ENCODE peak calls at places on chromosome 4, in ten cellular contexts. P is HFF-Myc, Q is Caco-2, X is cardiac fibroblast, U is fibroblast of the aortic adventitia, N is cardiac muscle cell, A is upper lobe of right lung, S is astrocyte of the cerebellum, V is tibial artery, I is mucosa of descending colon. O is an unnamed sample.

GRCh38 chr4:54587107-54587506 is 70.7 kb upstream of the KIT start:
- DNase-seq in P (no peak), Q (no peak), X (no peak), U (no peak), N (no peak), A (no peak), S (no peak), V (no peak), I (peak), O (no peak)

GRCh38 chr4:165096776-165097175 is 15.9 kb downstream of the TMEM192 start:
- DNase-seq in P (no peak), Q (peak), X (peak), U (peak), N (peak), A (no peak), S (no peak), V (no peak), I (no peak), O (peak)

GRCh38 chr4:3293410-3294391 is 880 bp downstream of the RGS12 start:
- DNase-seq in P (no peak), Q (no peak), X (no peak), U (no peak), N (no peak), A (peak), S (no peak), V (no peak), I (peak), O (peak)

GRCh38 chr4:152102184-152103000 is 341.6 kb upstream of the GATB start:
- DNase-seq in P (no peak), Q (peak), X (peak), U (peak), N (peak), A (no peak), S (peak), V (no peak), I (no peak), O (no peak)

GRCh38 chr4:102420563-102421221 is 75.4 kb upstream of the SLC39A8 start:
- DNase-seq in P (peak), Q (no peak), X (peak), U (peak), N (no peak), A (no peak), S (no peak), V (no peak), I (no peak), O (peak)

GRCh38 chr4:186844059-186844681 is 120.5 kb upstream of the FAT1 start:
- DNase-seq in P (no peak), Q (no peak), X (peak), U (peak), N (no peak), A (no peak), S (no peak), V (peak), I (peak), O (peak)

GRCh38 chr4:158572608-158573007 is 50.9 kb downstream of the RXFP1 start:
- DNase-seq in P (no peak), Q (no peak), X (no peak), U (no peak), N (no peak), A (no peak), S (no peak), V (no peak), I (no peak), O (no peak)

GRCh38 chr4:169795585-169795984 is 37.8 kb upstream of the HPF1 start:
- DNase-seq in P (no peak), Q (no peak), X (peak), U (peak), N (peak), A (no peak), S (peak), V (no peak), I (no peak), O (peak)

GRCh38 chr4:56786955-56787354 is 34.5 kb downstream of the SPINK2 start:
- DNase-seq in P (peak), Q (peak), X (peak), U (peak), N (no peak), A (peak), S (peak), V (no peak), I (peak), O (peak)

GRCh38 chr4:85477538-85477937 is 2.6 kb downstream of the ARHGAP24 start:
- DNase-seq in P (no peak), Q (no peak), X (peak), U (no peak), N (no peak), A (no peak), S (no peak), V (no peak), I (no peak), O (peak)

GRCh38 chr4:186900980-186901379 is 177.3 kb upstream of the FAT1 start:
- DNase-seq in P (no peak), Q (no peak), X (peak), U (no peak), N (no peak), A (no peak), S (no peak), V (no peak), I (no peak), O (no peak)

GRCh38 chr4:54585321-54586000 is 72.3 kb upstream of the KIT start:
- DNase-seq in P (no peak), Q (no peak), X (peak), U (peak), N (no peak), A (no peak), S (no peak), V (no peak), I (no peak), O (peak)

GRCh38 chr4:4269326-4269725 is 20.6 kb downstream of the LYAR start:
- DNase-seq in P (no peak), Q (no peak), X (no peak), U (no peak), N (no peak), A (no peak), S (no peak), V (no peak), I (no peak), O (no peak)

GRCh38 chr4:165537028-165537648 is 158.3 kb downstream of the CPE start:
- DNase-seq in P (peak), Q (peak), X (peak), U (peak), N (peak), A (no peak), S (peak), V (no peak), I (peak), O (peak)

GRCh38 chr4:142329304-142329703 is 516.8 kb downstream of the INPP4B start:
- DNase-seq in P (no peak), Q (no peak), X (no peak), U (no peak), N (no peak), A (no peak), S (no peak), V (no peak), I (no peak), O (no peak)

GRCh38 chr4:82797048-82797590 is 1.5 kb downstream of the SCD5 start:
- DNase-seq in P (no peak), Q (no peak), X (no peak), U (no peak), N (no peak), A (no peak), S (no peak), V (no peak), I (no peak), O (peak)

GRCh38 chr4:30962949-30963348 is 242.8 kb downstream of the PCDH7 start:
- DNase-seq in P (no peak), Q (no peak), X (no peak), U (peak), N (no peak), A (no peak), S (no peak), V (no peak), I (no peak), O (peak)

GRCh38 chr4:720111-720860 is 14.7 kb downstream of the PCGF3 start:
- DNase-seq in P (no peak), Q (no peak), X (no peak), U (no peak), N (no peak), A (no peak), S (no peak), V (no peak), I (no peak), O (no peak)

GRCh38 chr4:112889619-112890294 is 159.7 kb upstream of the ANK2 start:
- DNase-seq in P (no peak), Q (no peak), X (peak), U (peak), N (no peak), A (no peak), S (no peak), V (no peak), I (no peak), O (peak)

GRCh38 chr4:13546855-13547562 is 2.7 kb upstream of the NKX3-2 start:
- DNase-seq in P (no peak), Q (peak), X (no peak), U (no peak), N (no peak), A (no peak), S (no peak), V (no peak), I (peak), O (no peak)

GRCh38 chr4:169229571-169230028 is 41.2 kb downstream of the SH3RF1 start:
- DNase-seq in P (peak), Q (no peak), X (peak), U (peak), N (no peak), A (no peak), S (peak), V (no peak), I (no peak), O (peak)

GRCh38 chr4:76023381-76023780 is at the start of gene CXCL10:
- DNase-seq in P (no peak), Q (no peak), X (peak), U (peak), N (no peak), A (no peak), S (no peak), V (no peak), I (no peak), O (no peak)

GRCh38 chr4:6205973-6206372 is 5.6 kb upstream of the JAKMIP1 start:
- DNase-seq in P (no peak), Q (no peak), X (no peak), U (no peak), N (no peak), A (no peak), S (no peak), V (no peak), I (no peak), O (no peak)

DNA sequence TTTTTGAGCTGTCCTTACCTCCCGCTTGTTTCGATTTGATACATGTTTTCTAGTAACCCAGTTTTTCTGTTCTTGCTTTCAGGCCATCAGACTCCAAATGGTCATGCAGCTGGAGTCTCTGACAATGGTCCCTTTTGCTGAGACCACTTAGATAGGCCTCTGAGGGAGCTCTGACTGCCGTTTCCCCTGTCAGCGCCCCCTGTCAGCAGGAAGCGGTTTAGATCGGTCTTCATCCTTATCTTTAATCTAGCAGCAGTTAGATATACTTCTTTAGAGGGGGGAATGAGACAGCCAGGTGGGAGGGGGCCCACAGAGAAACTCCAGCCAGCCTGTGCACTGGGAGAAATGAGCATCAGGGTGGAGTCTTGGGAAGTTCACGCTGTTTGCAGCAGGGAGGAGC is 457.9 kb downstream of the GPAT3 start:
- DNase-seq in P (no peak), Q (no peak), X (no peak), U (no peak), N (no peak), A (no peak), S (no peak), V (no peak), I (no peak), O (peak)
- TF ChIP-seq CTCF in P (peak), Q (no peak), X (peak), U (no peak), N (no peak), A (no peak), S (no peak), V (no peak), I (no peak), O (peak)

GRCh38 chr4:113979157-113979972 is at the start of gene ARSJ:
- DNase-seq in P (peak), Q (peak), X (peak), U (peak), N (peak), A (peak), S (peak), V (peak), I (peak), O (peak)

GRCh38 chr4:113978561-113979156 is 788 bp downstream of the ARSJ start:
- DNase-seq in P (no peak), Q (peak), X (no peak), U (peak), N (no peak), A (peak), S (no peak), V (no peak), I (no peak), O (peak)

GRCh38 chr4:113978105-113978504 is 1.3 kb downstream of the ARSJ start:
- DNase-seq in P (no peak), Q (no peak), X (no peak), U (no peak), N (no peak), A (no peak), S (no peak), V (no peak), I (no peak), O (no peak)

GRCh38 chr4:113975578-113975977 is 3.9 kb downstream of the ARSJ start:
- DNase-seq in P (no peak), Q (no peak), X (no peak), U (no peak), N (no peak), A (no peak), S (no peak), V (no peak), I (no peak), O (no peak)

DNA sequence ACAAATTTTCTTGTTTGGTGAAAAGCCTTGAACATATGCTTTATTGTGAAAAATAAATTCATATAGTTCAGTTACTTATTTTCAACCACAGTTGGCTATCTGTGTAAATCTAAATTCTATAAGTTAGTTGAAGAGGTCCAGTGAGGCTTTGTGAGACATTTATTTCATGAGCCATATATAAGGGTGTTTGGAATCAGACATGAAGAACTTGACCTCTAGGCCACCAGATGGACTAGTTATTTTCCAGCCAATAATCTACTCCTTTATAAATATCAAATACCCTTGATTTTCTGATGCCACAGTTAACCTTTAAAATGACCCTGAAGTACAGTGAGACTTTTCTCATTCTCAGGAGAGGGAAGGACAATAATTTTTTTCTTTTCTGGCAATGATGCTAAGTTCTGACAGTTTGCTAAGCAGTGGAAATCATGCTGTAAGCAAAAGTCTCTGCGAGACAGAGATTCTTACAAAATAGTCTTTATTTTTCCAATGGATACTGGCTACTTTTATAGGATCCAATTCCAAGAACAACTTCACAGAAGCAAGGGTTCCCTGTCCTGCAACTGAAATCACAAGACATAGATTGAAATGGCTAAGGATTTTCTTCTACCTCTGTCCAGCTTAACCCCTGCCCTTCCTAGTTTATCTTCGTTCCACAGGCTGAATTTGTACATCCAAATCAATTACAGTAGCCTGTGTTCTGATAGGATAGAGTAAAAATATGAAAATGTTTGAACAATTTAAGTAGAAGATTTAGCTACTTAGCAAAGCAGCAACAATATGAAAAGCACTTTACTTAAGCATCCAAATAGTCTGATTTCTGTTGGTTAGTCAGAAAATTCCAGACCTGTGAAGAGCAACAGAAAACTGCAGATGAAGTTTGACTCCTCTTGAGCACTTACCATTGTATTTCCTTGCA is 2.3 kb downstream of the ARSJ start:
- DNase-seq in P (no peak), Q (no peak), X (peak), U (peak), N (no peak), A (no peak), S (no peak), V (no peak), I (no peak), O (no peak)
- H3K4me3 ChIP-seq in P (peak), Q (no peak), X (peak), U (peak), N (no peak), A (peak), S (peak), V (peak), I (no peak), O (peak)

DNA sequence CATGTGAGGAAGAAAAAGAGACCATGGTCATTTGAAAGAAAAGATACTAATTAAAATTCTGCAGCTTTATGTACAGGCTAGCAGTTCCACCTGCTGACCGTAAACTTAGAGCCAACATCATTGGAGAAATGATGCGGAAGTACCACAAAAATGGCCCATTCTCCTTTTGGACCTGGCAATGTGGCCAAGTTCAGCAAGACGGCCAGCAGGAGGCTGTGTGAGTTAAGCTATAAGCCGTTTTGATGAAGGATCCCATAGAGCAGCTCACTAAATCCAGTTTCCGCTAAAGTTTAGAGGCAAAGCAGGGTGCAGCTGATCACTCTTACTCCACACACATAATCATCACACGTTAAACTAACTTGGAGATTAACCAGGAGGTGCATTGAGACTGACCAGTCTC is 133.8 kb downstream of the LDB2 start:
- DNase-seq in P (no peak), Q (peak), X (peak), U (no peak), N (peak), A (no peak), S (peak), V (no peak), I (no peak), O (peak)
- TF ChIP-seq CTCF in P (peak), Q (peak), X (peak), U (peak), N (peak), A (peak), S (peak), V (peak), I (no peak), O (peak)

GRCh38 chr4:179817317-179817716 is 2375.1 kb upstream of the AGA start:
- DNase-seq in P (no peak), Q (no peak), X (no peak), U (no peak), N (no peak), A (no peak), S (no peak), V (no peak), I (no peak), O (no peak)
- H3K4me3 ChIP-seq in P (no peak), Q (no peak), X (no peak), U (no peak), N (no peak), A (no peak), S (no peak), V (no peak), I (no peak), O (no peak)

O was measured in foreskin fibroblast.